ENCODE peak calls at places on chromosomes 6 and 20, in nine cellular contexts. A, Z, C, P, N, T, X, K and I are unnamed samples.

GRCh38 chr6:118535176-118535844 is 12.8 kb upstream of the PLN start:
- DNase-seq in K (no peak), T (no peak), C (no peak), P (no peak), Z (no peak), A (no peak), N (no peak), X (no peak), I (no peak)

GRCh38 chr20:50969912-50970311 is 11.3 kb downstream of the MOCS3 start:
- DNase-seq in C (no peak), Z (no peak), X (no peak), A (no peak), N (no peak), K (peak; percentile 17), T (no peak), P (no peak), I (no peak)

GRCh38 chr20:53748176-53748575 is 154.5 kb upstream of the ZNF217 start:
- DNase-seq in X (no peak), N (no peak), K (no peak), A (no peak), Z (no peak), P (no peak), T (no peak), C (no peak), I (no peak)

GRCh38 chr20:20743511-20744169 is 31.2 kb upstream of the RALGAPA2 start:
- DNase-seq in Z (peak; percentile 24), N (peak; percentile 97), P (no peak), K (no peak), A (no peak), C (peak; percentile 92), X (peak; percentile 89), T (no peak), I (peak; percentile 69)

GRCh38 chr6:31821301-31822037 is 6.1 kb upstream of the HSPA1B start:
- DNase-seq in Z (no peak), X (peak; percentile 89), P (peak; percentile 82), A (no peak), C (peak; percentile 85), N (peak; percentile 69), T (peak; percentile 30), K (no peak), I (peak; percentile 43)

GRCh38 chr20:13865156-13865555 is 80.3 kb downstream of the NDUFAF5 start:
- DNase-seq in Z (no peak), N (no peak), A (no peak), T (peak; percentile 45), X (no peak), C (no peak), P (no peak), K (no peak), I (no peak)

GRCh38 chr6:130515306-130515705 is 149.5 kb downstream of the TMEM200A start:
- DNase-seq in K (no peak), C (no peak), P (no peak), N (no peak), T (no peak), Z (no peak), X (no peak), A (no peak), I (no peak)

GRCh38 chr6:82363368-82364086 is at the start of gene TPBG:
- DNase-seq in T (peak; percentile 71), X (peak; percentile 70), P (peak; percentile 80), Z (peak; percentile 90), K (peak; percentile 69), N (peak; percentile 38), A (peak; percentile 72), C (peak; percentile 63), I (peak; percentile 60)

GRCh38 chr20:49786226-49786625 is 26.4 kb upstream of the SLC9A8 start:
- DNase-seq in K (no peak), X (no peak), Z (no peak), C (no peak), T (no peak), A (no peak), N (no peak), P (no peak), I (no peak)

GRCh38 chr20:23492292-23492691 is 1.4 kb downstream of the CST8 start:
- DNase-seq in N (no peak), P (no peak), A (no peak), X (no peak), T (no peak), C (no peak), K (no peak), Z (no peak), I (no peak)

GRCh38 chr20:63293866-63294535 is 1.0 kb downstream of the COL20A1 start:
- DNase-seq in A (no peak), C (no peak), T (no peak), N (no peak), K (no peak), Z (no peak), P (peak; percentile 65), X (no peak), I (no peak)

GRCh38 chr20:8722277-8722928 is 346.5 kb upstream of the PLCB4 start:
- DNase-seq in P (no peak), X (no peak), T (peak; percentile 74), C (no peak), A (peak; percentile 41), N (peak; percentile 83), K (peak; percentile 61), Z (peak; percentile 86), I (peak; percentile 87)

GRCh38 chr20:40591104-40591503 is 97.9 kb downstream of the MAFB start:
- DNase-seq in P (no peak), A (no peak), Z (no peak), X (no peak), C (no peak), N (no peak), K (no peak), T (no peak), I (no peak)

GRCh38 chr6:6689413-6690143 is 101.1 kb downstream of the LY86 start:
- DNase-seq in Z (peak; percentile 75), T (peak; percentile 72), X (no peak), N (peak; percentile 60), P (no peak), C (no peak), A (no peak), K (peak; percentile 8), I (peak; percentile 58)

GRCh38 chr20:50711113-50711825 is 19.9 kb upstream of the RIPOR3 start:
- DNase-seq in A (no peak), K (no peak), C (no peak), T (no peak), P (no peak), X (no peak), Z (no peak), N (no peak), I (no peak)

GRCh38 chr6:93678841-93679454 is 259.6 kb upstream of the EPHA7 start:
- DNase-seq in Z (peak; percentile 49), K (no peak), N (peak; percentile 11), X (no peak), A (no peak), T (no peak), C (no peak), P (no peak), I (peak; percentile 34)

GRCh38 chr6:50185006-50185405 is 135.3 kb upstream of the DEFB112 start:
- DNase-seq in Z (no peak), N (no peak), C (no peak), T (no peak), X (no peak), A (no peak), P (no peak), K (no peak), I (no peak)

GRCh38 chr20:51398552-51398951 is 144.0 kb downstream of the NFATC2 start:
- DNase-seq in K (no peak), Z (no peak), N (no peak), P (no peak), C (no peak), X (no peak), A (no peak), T (no peak), I (no peak)

GRCh38 chr6:81265106-81265505 is 487.4 kb downstream of the TENT5A start:
- DNase-seq in C (peak; percentile 58), T (peak; percentile 72), A (peak; percentile 43), N (no peak), K (no peak), P (no peak), Z (peak; percentile 84), X (peak; percentile 61), I (peak; percentile 52)

GRCh38 chr6:53926505-53926904 is 131.7 kb downstream of the LRRC1 start:
- DNase-seq in Z (peak; percentile 14), K (peak; percentile 33), C (no peak), P (no peak), X (no peak), T (peak; percentile 58), A (no peak), N (peak; percentile 57), I (peak; percentile 40)

DNA sequence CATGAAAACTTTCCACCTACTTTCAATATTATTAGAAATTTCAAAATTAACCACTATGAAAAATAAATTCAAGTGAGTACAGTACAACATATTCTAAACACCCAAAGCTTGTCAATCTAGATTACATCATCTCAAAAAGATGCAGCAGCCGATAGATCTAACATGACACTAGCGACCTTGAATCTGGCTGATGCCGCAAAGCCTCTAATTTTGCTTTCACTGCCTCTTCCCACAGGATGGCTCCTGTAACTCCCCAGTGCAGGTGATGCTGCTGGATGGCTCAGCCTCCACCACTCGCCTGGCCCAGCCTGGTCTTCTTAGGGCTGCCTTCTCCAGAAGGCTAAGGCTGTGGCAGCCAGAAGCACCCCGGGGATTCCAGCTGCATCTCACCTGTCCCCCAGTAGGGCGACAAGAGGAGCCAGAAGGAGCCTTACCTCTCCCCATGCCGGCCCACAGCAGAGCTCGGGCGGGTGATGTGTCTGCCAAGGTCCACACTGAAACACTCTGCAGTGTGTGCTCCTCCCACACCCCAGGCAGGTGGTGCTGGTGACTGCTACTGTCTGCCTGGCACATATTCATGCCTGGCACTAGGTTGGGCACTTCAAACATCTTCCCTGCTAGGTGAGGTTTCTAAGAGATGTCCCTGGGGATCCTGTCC is 82.1 kb downstream of the SLC23A2 start:
- DNase-seq in C (no peak), Z (no peak), N (no peak), T (no peak), X (no peak), A (no peak), P (no peak), K (no peak), I (no peak)
- TF ChIP-seq CTCF in C (no peak), Z (no peak), N (no peak), T (no peak), X (no peak), A (no peak), P (no peak), K (no peak), I (no peak)

GRCh38 chr6:44921787-44922186 is 406.3 kb upstream of the RUNX2 start:
- DNase-seq in Z (no peak), C (no peak), T (no peak), K (no peak), N (no peak), A (no peak), X (no peak), P (peak; percentile 44), I (no peak)
- TF ChIP-seq CTCF in Z (no peak), C (no peak), T (no peak), K (no peak), N (no peak), A (no peak), X (no peak), P (no peak), I (no peak)

GRCh38 chr6:132832891-132833290 is 18.5 kb downstream of the RPS12 start:
- DNase-seq in T (no peak), C (no peak), X (no peak), Z (no peak), K (no peak), A (no peak), P (no peak), N (no peak), I (no peak)

GRCh38 chr6:132830236-132830799 is 15.9 kb downstream of the RPS12 start:
- DNase-seq in T (peak; percentile 38), N (peak; percentile 34), C (no peak), X (no peak), A (no peak), K (no peak), P (no peak), Z (peak; percentile 37), I (peak; percentile 62)
- TF ChIP-seq CTCF in T (peak; percentile 69), N (peak; percentile 18), C (peak; percentile 59), X (peak; percentile 31), A (peak; percentile 43), K (peak; percentile 71), P (no peak), Z (peak; percentile 49), I (peak; percentile 69)

GRCh38 chr20:17228624-17229061 is 1.8 kb downstream of the PCSK2 start:
- DNase-seq in C (no peak), X (no peak), P (peak; percentile 72), T (no peak), N (no peak), A (no peak), K (no peak), Z (no peak), I (no peak)
- TF ChIP-seq CTCF in C (no peak), X (no peak), P (no peak), T (no peak), N (no peak), A (no peak), K (no peak), Z (no peak), I (no peak)